ENCODE peak calls at places on chromosomes 16 and 17, in four cellular contexts. One of them, this sample, is unnamed.

GRCh38 chr17:74235040-74235581 is 21.7 kb downstream of the TTYH2 start:
- DNase-seq in GM12891: no peak
- DNase-seq in GM12878: peak; percentile 34
- DNase-seq in K562: peak; percentile 28
- DNase-seq in this sample: no peak

GRCh38 chr16:515175-515962 is 12.1 kb upstream of the CAPN15 start:
- DNase-seq in GM12878: no peak
- DNase-seq in GM12891: no peak
- DNase-seq in K562: no peak
- DNase-seq in this sample: no peak

GRCh38 chr16:14545346-14545884 is 84.6 kb downstream of the PARN start:
- DNase-seq in GM12878: no peak
- DNase-seq in K562: no peak
- DNase-seq in GM12891: no peak
- DNase-seq in this sample: no peak

GRCh38 chr17:32958418-32958817 is 30.5 kb downstream of the TMEM98 start:
- DNase-seq in GM12891: no peak
- DNase-seq in GM12878: no peak
- DNase-seq in K562: no peak
- DNase-seq in this sample: no peak

GRCh38 chr17:41334385-41334784 is 16.2 kb downstream of the KRT33A start:
- DNase-seq in GM12878: peak; percentile 7
- DNase-seq in K562: no peak
- DNase-seq in GM12891: no peak
- DNase-seq in this sample: no peak

GRCh38 chr17:55062921-55063320 is 94.4 kb downstream of the STXBP4 start:
- DNase-seq in GM12891: no peak
- DNase-seq in K562: no peak
- DNase-seq in GM12878: no peak
- DNase-seq in this sample: no peak

GRCh38 chr17:63699638-63700527 is at the start of gene LIMD2:
- DNase-seq in GM12878: no peak
- DNase-seq in K562: peak; percentile 82
- DNase-seq in GM12891: peak; percentile 70
- DNase-seq in this sample: peak; percentile 66

GRCh38 chr17:42266918-42267766 is 9.0 kb downstream of the STAT5B start:
- DNase-seq in GM12891: no peak
- DNase-seq in GM12878: no peak
- DNase-seq in K562: peak; percentile 58
- DNase-seq in this sample: no peak

GRCh38 chr16:84759061-84759460 is 59.3 kb downstream of the USP10 start:
- DNase-seq in GM12891: no peak
- DNase-seq in GM12878: no peak
- DNase-seq in K562: no peak
- DNase-seq in this sample: no peak

GRCh38 chr16:15038689-15039088 is 17.2 kb downstream of the NTAN1 start:
- DNase-seq in GM12878: no peak
- DNase-seq in GM12891: no peak
- DNase-seq in K562: no peak
- DNase-seq in this sample: no peak

GRCh38 chr16:28607116-28607623 is 2.7 kb downstream of the SULT1A1 start:
- DNase-seq in GM12878: no peak
- DNase-seq in GM12891: no peak
- DNase-seq in K562: no peak
- DNase-seq in this sample: no peak

GRCh38 chr17:10631048-10631700 is 25.9 kb downstream of the MYH3 start:
- DNase-seq in GM12878: no peak
- DNase-seq in GM12891: peak; percentile 30
- DNase-seq in K562: peak; percentile 37
- DNase-seq in this sample: no peak

GRCh38 chr16:4307215-4308037 is 8.4 kb upstream of the GLIS2 start:
- DNase-seq in GM12878: peak; percentile 72
- DNase-seq in K562: peak; percentile 98
- DNase-seq in GM12891: peak; percentile 96
- DNase-seq in this sample: peak; percentile 97

GRCh38 chr16:88616320-88616719 is 22.1 kb upstream of the IL17C start:
- DNase-seq in GM12878: no peak
- DNase-seq in GM12891: no peak
- DNase-seq in K562: no peak
- DNase-seq in this sample: no peak
- TF ChIP-seq TAF1 in GM12878: no peak
- TF ChIP-seq TAF1 in GM12891: no peak
- TF ChIP-seq TAF1 in K562: no peak
- TF ChIP-seq TAF1 in this sample: no peak

GRCh38 chr16:53369921-53370320 is 64.3 kb upstream of the RBL2 start:
- DNase-seq in GM12878: no peak
- DNase-seq in GM12891: no peak
- DNase-seq in K562: no peak
- DNase-seq in this sample: no peak

GRCh38 chr16:53378138-53378537 is 56.1 kb upstream of the RBL2 start:
- DNase-seq in GM12891: no peak
- DNase-seq in GM12878: peak; percentile 5
- DNase-seq in K562: no peak
- DNase-seq in this sample: no peak

GRCh38 chr16:53370827-53371226 is 63.4 kb upstream of the RBL2 start:
- DNase-seq in GM12891: no peak
- DNase-seq in K562: no peak
- DNase-seq in GM12878: no peak
- DNase-seq in this sample: no peak

DNA sequence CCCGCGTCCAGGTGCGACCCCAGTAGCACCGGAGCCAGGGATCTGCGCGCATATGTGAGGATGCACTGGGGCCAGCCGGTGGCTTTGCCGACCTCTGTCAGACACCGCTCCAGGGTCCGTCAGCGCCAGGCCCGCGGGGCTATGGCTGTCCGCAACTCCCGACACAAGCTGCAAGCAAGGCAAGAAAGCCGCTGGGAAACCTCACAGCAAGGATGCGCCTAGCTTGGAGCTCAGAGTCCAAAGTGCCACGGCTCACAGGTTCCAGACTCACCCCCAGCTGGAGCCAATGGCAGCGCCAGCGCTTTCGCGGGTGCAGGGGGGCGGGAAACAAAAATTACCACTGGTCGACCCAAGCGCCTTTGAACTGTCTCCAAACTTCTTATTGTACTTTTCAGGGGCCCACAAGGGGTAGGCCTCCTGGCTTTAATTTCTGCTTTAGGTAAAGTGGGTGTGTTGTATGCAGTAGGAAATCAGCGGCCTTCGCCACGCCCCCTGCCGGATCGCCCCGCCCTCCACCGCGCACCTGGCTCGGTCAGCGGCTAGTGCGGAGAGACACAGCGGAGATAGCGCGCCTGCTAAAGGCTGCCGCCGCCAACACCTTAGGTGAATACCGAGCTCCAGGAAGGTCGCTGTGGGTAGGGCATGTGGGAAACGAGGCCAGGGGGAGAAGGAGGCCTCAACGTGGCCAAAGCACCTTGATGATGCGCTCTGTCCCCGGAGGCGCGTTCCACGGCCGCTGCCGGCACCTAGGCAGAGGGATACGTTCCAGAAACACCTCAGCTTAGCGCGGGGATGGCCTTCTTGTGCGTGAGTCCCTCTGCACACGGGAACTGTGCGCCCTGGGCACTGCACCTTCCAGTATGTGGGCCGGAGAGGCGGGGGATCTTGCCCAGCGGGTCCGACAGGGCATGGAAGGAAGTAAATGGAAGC is 61.1 kb upstream of the RBL2 start:
- DNase-seq in K562: peak; percentile 28
- DNase-seq in GM12891: peak; percentile 43
- DNase-seq in GM12878: no peak
- DNase-seq in this sample: no peak
- TF ChIP-seq POLR2A in K562: no peak
- TF ChIP-seq POLR2A in GM12891: no peak
- TF ChIP-seq POLR2A in GM12878: no peak
- TF ChIP-seq POLR2A in this sample: no peak

DNA sequence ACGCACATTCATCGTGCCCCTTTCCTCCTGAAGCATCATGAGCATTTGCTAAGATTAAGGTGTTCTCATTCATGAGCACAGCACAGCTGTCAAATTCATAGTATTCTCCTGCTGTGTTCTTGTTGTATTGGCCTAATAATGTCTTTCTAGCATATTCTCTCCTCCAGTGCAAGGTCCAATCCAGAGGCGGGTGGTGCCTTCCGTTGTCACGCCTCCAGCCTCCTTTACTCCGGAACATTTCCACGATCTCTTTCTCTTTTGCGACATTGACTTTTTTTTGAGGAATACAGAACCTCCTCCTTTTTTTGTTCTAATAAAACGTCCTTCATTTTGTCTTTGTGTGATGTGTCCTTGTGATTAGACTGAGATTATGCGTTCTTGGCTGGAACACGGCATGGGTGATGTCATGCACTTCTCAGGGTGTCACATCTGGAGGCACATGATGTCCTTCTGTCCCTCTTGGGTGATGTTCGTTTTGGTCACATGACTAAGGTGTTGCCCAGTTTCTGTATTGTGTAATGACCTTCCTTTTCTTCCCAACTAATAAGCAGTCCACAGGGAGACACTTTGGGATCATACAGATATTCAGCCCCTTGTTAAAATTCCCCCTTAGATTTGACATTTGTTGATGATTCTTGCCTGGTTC is 66.3 kb downstream of the CLEC16A start:
- DNase-seq in GM12891: no peak
- DNase-seq in K562: no peak
- DNase-seq in GM12878: no peak
- DNase-seq in this sample: no peak
- TF ChIP-seq POLR2AphosphoS5 in GM12891: no peak
- TF ChIP-seq POLR2AphosphoS5 in K562: no peak
- TF ChIP-seq POLR2AphosphoS5 in GM12878: no peak
- TF ChIP-seq POLR2AphosphoS5 in this sample: no peak

DNA sequence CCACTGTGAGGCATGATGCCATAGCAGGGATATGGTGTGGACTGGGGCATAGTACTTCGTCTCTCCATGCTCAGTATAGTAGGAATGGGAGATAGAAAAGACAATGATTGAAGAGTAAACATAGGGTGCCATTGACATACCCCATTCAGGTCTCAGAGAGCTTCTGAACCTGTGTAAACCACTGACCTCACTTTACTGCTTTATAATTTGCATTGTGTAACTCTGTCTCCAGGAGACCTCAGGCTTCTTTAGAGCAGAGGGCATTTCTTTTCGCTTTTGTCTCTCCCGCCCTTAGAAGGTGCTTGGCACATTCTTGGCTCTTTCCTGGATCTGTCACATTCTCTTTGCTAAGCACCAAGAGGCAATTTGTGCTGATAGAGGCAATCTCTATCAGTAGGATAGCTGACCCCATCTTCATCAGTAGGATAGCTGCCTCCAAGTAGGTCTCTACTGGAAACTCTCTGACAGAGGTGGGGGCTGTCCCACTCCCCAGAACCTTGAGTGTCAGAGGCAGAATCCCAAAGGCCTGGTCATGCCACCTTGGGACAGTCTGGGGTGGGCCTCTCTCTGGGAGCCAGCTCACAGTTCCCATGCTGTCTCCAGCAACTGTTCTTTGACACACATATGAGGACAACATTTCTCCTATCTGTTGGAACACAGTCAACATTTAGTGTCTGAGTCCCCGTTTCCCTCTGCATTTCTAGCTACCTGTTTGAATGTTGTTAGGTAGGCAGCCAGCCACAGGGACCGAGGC is 181.9 kb downstream of the UTP18 start:
- DNase-seq in K562: no peak
- DNase-seq in GM12891: no peak
- DNase-seq in GM12878: no peak
- DNase-seq in this sample: no peak
- TF ChIP-seq TAF1 in K562: no peak
- TF ChIP-seq TAF1 in GM12891: no peak
- TF ChIP-seq TAF1 in GM12878: no peak
- TF ChIP-seq TAF1 in this sample: no peak

DNA sequence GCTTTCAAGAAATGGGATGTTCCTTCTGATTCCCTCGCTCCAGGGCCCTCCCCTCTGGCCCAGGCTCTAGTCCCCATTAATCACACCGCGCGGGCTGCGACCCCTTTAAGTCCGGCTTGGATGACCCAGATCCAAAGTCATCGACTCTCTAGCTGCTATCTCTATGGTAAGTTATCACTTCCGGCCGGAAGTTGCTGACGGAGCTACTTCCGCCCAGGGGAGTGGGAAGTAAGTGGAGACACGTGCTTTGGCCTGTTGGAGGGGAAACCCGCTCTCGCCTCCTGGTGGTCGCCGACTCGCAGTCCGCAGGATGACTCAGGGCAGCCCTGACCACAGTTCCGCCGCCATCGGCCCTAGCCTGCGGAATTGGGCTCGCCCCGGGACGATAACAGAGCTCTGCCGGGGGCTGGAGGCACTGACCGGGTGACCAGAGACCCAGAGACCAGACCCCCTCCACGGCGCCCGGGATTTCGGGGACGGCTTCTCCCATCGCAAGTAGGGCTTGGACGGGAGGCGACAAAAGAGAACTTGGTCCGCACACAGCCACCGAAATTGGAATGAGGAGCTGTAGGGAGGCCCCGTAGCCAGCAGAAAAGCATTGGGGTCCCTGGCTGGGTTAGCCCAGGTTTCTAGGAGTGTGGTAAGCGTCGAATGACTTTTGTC is 52.2 kb upstream of the SEC14L1 start:
- DNase-seq in GM12891: peak; percentile 79
- DNase-seq in K562: peak; percentile 93
- DNase-seq in GM12878: peak; percentile 87
- DNase-seq in this sample: peak; percentile 88
- TF ChIP-seq POLR2A in GM12891: peak; percentile 92
- TF ChIP-seq POLR2A in K562: peak; percentile 87
- TF ChIP-seq POLR2A in GM12878: peak; percentile 93
- TF ChIP-seq POLR2A in this sample: peak; percentile 91

DNA sequence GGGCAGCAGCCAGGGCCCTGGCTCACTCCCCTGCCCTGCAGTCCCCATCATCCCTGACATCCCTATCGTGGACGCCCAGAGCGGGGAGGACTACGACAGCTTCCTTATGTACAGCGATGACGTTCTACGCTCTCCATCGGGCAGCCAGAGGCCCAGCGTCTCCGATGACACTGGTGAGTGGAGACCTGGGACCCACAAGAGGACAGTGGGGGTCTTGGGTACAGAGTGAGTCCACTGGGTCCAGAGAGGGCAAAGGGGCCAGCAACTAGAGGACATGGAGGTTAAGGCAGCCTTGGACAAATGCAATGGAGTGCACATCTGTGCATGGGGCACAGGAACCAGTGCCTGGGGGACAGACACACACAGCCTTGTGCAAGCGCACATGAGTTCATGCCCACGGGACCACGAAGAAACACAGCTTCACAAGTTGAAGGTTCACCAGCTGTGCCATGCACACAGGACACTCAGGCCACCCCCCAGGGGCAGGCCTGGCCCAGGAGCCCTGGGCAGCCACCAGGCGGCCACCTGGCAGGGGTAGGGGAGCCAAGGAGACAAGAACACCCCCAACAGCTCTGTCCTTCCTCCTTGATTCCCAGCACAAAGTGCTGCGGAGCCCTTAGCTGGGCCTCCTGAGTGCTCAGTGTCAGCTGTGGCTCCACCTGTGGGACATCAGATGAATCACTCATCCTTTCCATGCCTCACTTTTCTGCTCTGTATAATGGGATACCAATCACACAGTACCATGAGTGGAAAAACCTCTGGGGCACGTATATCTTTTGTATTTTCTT is 12.4 kb downstream of the GALK1 start:
- DNase-seq in GM12878: no peak
- DNase-seq in GM12891: no peak
- DNase-seq in K562: no peak
- DNase-seq in this sample: no peak
- TF ChIP-seq POLR2AphosphoS5 in GM12878: no peak
- TF ChIP-seq POLR2AphosphoS5 in GM12891: no peak
- TF ChIP-seq POLR2AphosphoS5 in K562: no peak
- TF ChIP-seq POLR2AphosphoS5 in this sample: no peak

GRCh38 chr17:27268394-27269085 is 25.4 kb upstream of the WSB1 start:
- DNase-seq in GM12878: no peak
- DNase-seq in K562: no peak
- DNase-seq in GM12891: no peak
- DNase-seq in this sample: no peak
- TF ChIP-seq TAF1 in GM12878: no peak
- TF ChIP-seq TAF1 in K562: no peak
- TF ChIP-seq TAF1 in GM12891: no peak
- TF ChIP-seq TAF1 in this sample: no peak

GRCh38 chr16:70695351-70696070 is 9.7 kb upstream of the MTSS2 start:
- DNase-seq in K562: peak; percentile 93
- DNase-seq in GM12891: no peak
- DNase-seq in GM12878: no peak
- DNase-seq in this sample: no peak
- TF ChIP-seq POLR2A in K562: no peak
- TF ChIP-seq POLR2A in GM12891: no peak
- TF ChIP-seq POLR2A in GM12878: no peak
- TF ChIP-seq POLR2A in this sample: no peak

This sample was measured in GM12892.